ENCODE peak calls at places on chromosome X, in five cellular contexts. One of them, this sample, is unnamed.
A peak's percentile ranks its signal among the peaks of the same experiment; 100 is the strongest.

GRCh38 chrX:4239650-4240540 is 526.4 kb upstream of the PRKX start:
- DNase-seq in H9: no peak
- DNase-seq in mesenchymal stem cell: no peak
- DNase-seq in H1: no peak
- DNase-seq in trophoblast cell: no peak
- DNase-seq in this sample: no peak

GRCh38 chrX:10755477-10756334 is 135.3 kb upstream of the MID1 start:
- DNase-seq in H9: peak; percentile 68
- DNase-seq in mesenchymal stem cell: peak; percentile 47
- DNase-seq in H1: peak; percentile 36
- DNase-seq in trophoblast cell: peak; percentile 48
- DNase-seq in this sample: peak; percentile 43

GRCh38 chrX:91434351-91435168 is at the start of gene PABPC5:
- DNase-seq in H9: peak; percentile 95
- DNase-seq in mesenchymal stem cell: peak; percentile 82
- DNase-seq in H1: peak; percentile 38
- DNase-seq in trophoblast cell: no peak
- DNase-seq in this sample: peak; percentile 53

GRCh38 chrX:43813898-43814297 is 68.4 kb downstream of the MAOB start:
- DNase-seq in H9: peak; percentile 35
- DNase-seq in mesenchymal stem cell: no peak
- DNase-seq in H1: no peak
- DNase-seq in trophoblast cell: no peak
- DNase-seq in this sample: peak; percentile 6

GRCh38 chrX:111447298-111447697 is 35.3 kb upstream of the DCX start:
- DNase-seq in H9: peak; percentile 57
- DNase-seq in mesenchymal stem cell: peak; percentile 6
- DNase-seq in H1: no peak
- DNase-seq in trophoblast cell: no peak
- DNase-seq in this sample: peak; percentile 23

GRCh38 chrX:134453631-134454030 is 6.3 kb upstream of the HPRT1 start:
- DNase-seq in H9: no peak
- DNase-seq in mesenchymal stem cell: no peak
- DNase-seq in H1: no peak
- DNase-seq in trophoblast cell: no peak
- DNase-seq in this sample: no peak

GRCh38 chrX:40504801-40505605 is 75.8 kb upstream of the ATP6AP2 start:
- DNase-seq in H9: no peak
- DNase-seq in mesenchymal stem cell: peak; percentile 81
- DNase-seq in H1: no peak
- DNase-seq in trophoblast cell: no peak
- DNase-seq in this sample: no peak

GRCh38 chrX:78199851-78200250 is 60.4 kb upstream of the TAF9B start:
- DNase-seq in H9: no peak
- DNase-seq in mesenchymal stem cell: peak; percentile 6
- DNase-seq in H1: no peak
- DNase-seq in trophoblast cell: no peak
- DNase-seq in this sample: no peak

GRCh38 chrX:71661919-71662318 is 5.4 kb upstream of the LOC101059915 start:
- DNase-seq in H9: no peak
- DNase-seq in mesenchymal stem cell: no peak
- DNase-seq in H1: no peak
- DNase-seq in trophoblast cell: no peak
- DNase-seq in this sample: no peak

GRCh38 chrX:79266702-79267101 is 100.4 kb downstream of the ITM2A start:
- DNase-seq in H9: no peak
- DNase-seq in mesenchymal stem cell: no peak
- DNase-seq in H1: no peak
- DNase-seq in trophoblast cell: no peak
- DNase-seq in this sample: no peak

GRCh38 chrX:79270401-79270800 is 96.7 kb downstream of the ITM2A start:
- DNase-seq in H9: peak; percentile 39
- DNase-seq in mesenchymal stem cell: no peak
- DNase-seq in H1: peak; percentile 2
- DNase-seq in trophoblast cell: no peak
- DNase-seq in this sample: peak; percentile 6

GRCh38 chrX:79263550-79263949 is 103.6 kb downstream of the ITM2A start:
- DNase-seq in H9: no peak
- DNase-seq in mesenchymal stem cell: no peak
- DNase-seq in H1: no peak
- DNase-seq in trophoblast cell: no peak
- DNase-seq in this sample: no peak

DNA sequence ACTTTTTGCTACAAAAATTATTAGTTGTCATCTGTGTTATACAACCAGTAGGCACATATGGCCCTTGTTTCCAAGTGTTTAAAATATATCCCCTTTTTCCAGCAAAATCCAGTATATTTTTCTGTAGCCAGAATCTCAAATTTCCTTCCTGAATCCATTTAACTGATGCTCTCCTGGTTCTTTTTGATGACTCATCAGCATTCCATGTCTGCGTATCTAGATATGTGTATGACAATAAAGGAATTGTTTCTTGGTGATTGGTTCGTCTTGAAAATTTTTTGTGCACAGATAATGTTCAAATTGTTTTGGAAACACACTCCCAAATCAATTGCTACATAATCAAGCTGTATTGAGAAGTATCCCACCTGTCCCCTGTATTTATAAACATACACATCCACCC is 98.3 kb downstream of the ITM2A start:
- DNase-seq in H9: no peak
- DNase-seq in mesenchymal stem cell: no peak
- DNase-seq in H1: no peak
- DNase-seq in trophoblast cell: no peak
- DNase-seq in this sample: no peak
- H2BK12ac ChIP-seq in H9: no peak overlapping the region
- H2BK12ac ChIP-seq in mesenchymal stem cell: no peak overlapping the region
- H2BK12ac ChIP-seq in H1: no peak overlapping the region
- H2BK12ac ChIP-seq in trophoblast cell: no peak overlapping the region
- H2BK12ac ChIP-seq in this sample: no peak overlapping the region

DNA sequence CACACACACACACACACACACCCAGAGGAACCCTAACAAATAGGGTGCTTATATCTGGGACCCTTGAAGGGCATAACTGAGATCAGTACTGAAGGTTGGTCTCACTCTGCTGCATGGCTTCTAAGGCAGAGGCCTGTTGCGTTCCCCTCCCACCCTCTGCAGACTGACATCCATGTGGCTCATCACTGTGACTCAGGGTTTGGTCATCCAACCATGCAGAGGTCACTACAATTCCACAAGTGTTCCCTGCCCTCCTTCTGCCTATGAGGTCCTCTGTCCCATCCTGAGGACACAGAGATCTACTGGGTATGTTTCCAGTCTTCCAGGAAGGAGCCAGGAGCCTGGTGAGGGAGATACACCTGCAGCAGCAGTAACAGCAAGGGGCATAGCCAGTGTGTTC is 55.8 kb downstream of the XAGE2 start:
- DNase-seq in H9: no peak
- DNase-seq in mesenchymal stem cell: no peak
- DNase-seq in H1: no peak
- DNase-seq in trophoblast cell: peak; percentile 28
- DNase-seq in this sample: no peak
- H2AFZ ChIP-seq in H9: no peak overlapping the region
- H2AFZ ChIP-seq in mesenchymal stem cell: no peak overlapping the region
- H2AFZ ChIP-seq in H1: no peak overlapping the region
- H2AFZ ChIP-seq in trophoblast cell: no peak overlapping the region
- H2AFZ ChIP-seq in this sample: no peak overlapping the region

DNA sequence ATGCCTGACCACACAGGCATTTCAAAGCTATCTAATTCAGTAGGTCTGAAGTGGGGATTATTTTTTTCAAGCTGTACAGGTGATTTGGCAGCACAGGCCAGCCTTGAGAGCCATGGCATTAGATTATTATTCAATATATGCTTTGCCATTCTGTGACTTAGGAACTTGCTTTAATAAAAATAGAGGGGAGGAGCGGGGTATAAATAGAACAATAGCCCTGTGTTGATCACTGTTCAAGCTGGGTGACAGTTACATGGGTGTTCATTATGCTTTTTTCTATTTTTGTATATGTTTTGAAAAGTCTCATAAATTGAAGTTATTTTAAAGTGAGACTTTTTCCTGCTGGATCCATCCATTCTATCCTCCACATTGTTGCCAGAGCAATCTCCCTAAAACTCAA is 20.3 kb downstream of the HUWE1 start:
- DNase-seq in H9: no peak
- DNase-seq in mesenchymal stem cell: no peak
- DNase-seq in H1: no peak
- DNase-seq in trophoblast cell: no peak
- DNase-seq in this sample: no peak
- H2BK12ac ChIP-seq in H9: no peak overlapping the region
- H2BK12ac ChIP-seq in mesenchymal stem cell: no peak overlapping the region
- H2BK12ac ChIP-seq in H1: no peak overlapping the region
- H2BK12ac ChIP-seq in trophoblast cell: no peak overlapping the region
- H2BK12ac ChIP-seq in this sample: no peak overlapping the region

GRCh38 chrX:47112316-47112954 is 32.1 kb downstream of the NDUFB11 start:
- DNase-seq in H9: peak; percentile 34
- DNase-seq in mesenchymal stem cell: no peak
- DNase-seq in H1: no peak
- DNase-seq in trophoblast cell: no peak
- DNase-seq in this sample: no peak
- H2AFZ ChIP-seq in H9: peak overlapping the region; percentile 10
- H2AFZ ChIP-seq in mesenchymal stem cell: no peak overlapping the region
- H2AFZ ChIP-seq in H1: peak overlapping the region; percentile 90
- H2AFZ ChIP-seq in trophoblast cell: no peak overlapping the region
- H2AFZ ChIP-seq in this sample: no peak overlapping the region

DNA sequence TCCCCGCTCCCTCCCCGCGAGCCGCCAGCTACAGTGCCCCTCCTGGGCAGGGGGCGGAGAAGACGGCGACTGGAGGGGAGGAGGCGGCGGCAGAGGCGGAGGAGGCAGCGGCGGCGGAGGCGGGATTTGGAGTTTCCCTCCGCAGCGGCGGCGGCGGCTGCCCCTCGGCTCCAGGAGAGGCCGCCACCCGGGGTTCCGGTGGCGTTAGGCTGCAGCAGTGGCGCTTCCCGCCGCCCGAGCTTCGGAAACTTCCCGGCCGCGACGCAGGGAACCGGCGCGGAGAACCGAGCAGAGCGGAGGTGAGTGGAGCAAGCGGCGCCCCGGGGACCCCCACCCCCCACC is 4.7 kb upstream of the DUSP9 start:
- DNase-seq in H9: peak; percentile 39
- DNase-seq in mesenchymal stem cell: no peak
- DNase-seq in H1: no peak
- DNase-seq in trophoblast cell: no peak
- DNase-seq in this sample: no peak
- H2BK12ac ChIP-seq in H9: no peak overlapping the region
- H2BK12ac ChIP-seq in mesenchymal stem cell: no peak overlapping the region
- H2BK12ac ChIP-seq in H1: no peak overlapping the region
- H2BK12ac ChIP-seq in trophoblast cell: no peak overlapping the region
- H2BK12ac ChIP-seq in this sample: no peak overlapping the region

GRCh38 chrX:16445166-16445752 is 204.7 kb upstream of the S100G start:
- DNase-seq in H9: peak; percentile 64
- DNase-seq in mesenchymal stem cell: peak; percentile 19
- DNase-seq in H1: no peak
- DNase-seq in trophoblast cell: no peak
- DNase-seq in this sample: peak; percentile 12
- H2AFZ ChIP-seq in H9: no peak overlapping the region
- H2AFZ ChIP-seq in mesenchymal stem cell: no peak overlapping the region
- H2AFZ ChIP-seq in H1: no peak overlapping the region
- H2AFZ ChIP-seq in trophoblast cell: no peak overlapping the region
- H2AFZ ChIP-seq in this sample: peak overlapping the region; percentile 33